ENCODE peak calls at places on chromosomes 7 and 10, in four cellular contexts. One of them, this sample, is unnamed. For H3K4me1, the result is how much of the 10 kb centered on the place peaks cover.

GRCh38 chr10:61417661-61418060 is 35.5 kb downstream of the TMEM26 start:
- DNase-seq in HCT116: no peak
- DNase-seq in spleen: no peak
- DNase-seq in IMR-90: no peak
- DNase-seq in this sample: no peak

GRCh38 chr10:3036155-3036554 is 31.2 kb upstream of the PFKP start:
- DNase-seq in HCT116: no peak
- DNase-seq in spleen: no peak
- DNase-seq in IMR-90: no peak
- DNase-seq in this sample: no peak

GRCh38 chr7:123170333-123171016 is 29.3 kb downstream of the SLC13A1 start:
- DNase-seq in spleen: no peak
- DNase-seq in IMR-90: no peak
- DNase-seq in HCT116: no peak
- DNase-seq in this sample: no peak

GRCh38 chr10:119461923-119462322 is 80.6 kb downstream of the RGS10 start:
- DNase-seq in HCT116: no peak
- DNase-seq in IMR-90: no peak
- DNase-seq in spleen: no peak
- DNase-seq in this sample: no peak

GRCh38 chr10:71069909-71070666 is 142.3 kb upstream of the UNC5B start:
- DNase-seq in spleen: no peak
- DNase-seq in HCT116: no peak
- DNase-seq in IMR-90: no peak
- DNase-seq in this sample: no peak

GRCh38 chr10:104336829-104337526 is 1.3 kb downstream of the ITPRIP start:
- DNase-seq in IMR-90: peak
- DNase-seq in HCT116: no peak
- DNase-seq in spleen: peak
- DNase-seq in this sample: no peak

GRCh38 chr7:153027904-153028303 is 268.4 kb downstream of the ACTR3B start:
- DNase-seq in IMR-90: no peak
- DNase-seq in spleen: no peak
- DNase-seq in HCT116: no peak
- DNase-seq in this sample: no peak

GRCh38 chr7:154409703-154410311 is 357.6 kb downstream of the DPP6 start:
- DNase-seq in spleen: no peak
- DNase-seq in IMR-90: no peak
- DNase-seq in HCT116: no peak
- DNase-seq in this sample: no peak

GRCh38 chr7:1696671-1697498 is 26.8 kb downstream of the ELFN1 start:
- DNase-seq in spleen: peak
- DNase-seq in IMR-90: no peak
- DNase-seq in HCT116: no peak
- DNase-seq in this sample: no peak

GRCh38 chr7:157954901-157955300 is 618.1 kb downstream of the DNAJB6 start:
- DNase-seq in IMR-90: no peak
- DNase-seq in HCT116: no peak
- DNase-seq in spleen: no peak
- DNase-seq in this sample: no peak

GRCh38 chr10:124722812-124723783 is 21.1 kb downstream of the FAM53B start:
- DNase-seq in IMR-90: no peak
- DNase-seq in HCT116: no peak
- DNase-seq in spleen: peak
- DNase-seq in this sample: no peak

DNA sequence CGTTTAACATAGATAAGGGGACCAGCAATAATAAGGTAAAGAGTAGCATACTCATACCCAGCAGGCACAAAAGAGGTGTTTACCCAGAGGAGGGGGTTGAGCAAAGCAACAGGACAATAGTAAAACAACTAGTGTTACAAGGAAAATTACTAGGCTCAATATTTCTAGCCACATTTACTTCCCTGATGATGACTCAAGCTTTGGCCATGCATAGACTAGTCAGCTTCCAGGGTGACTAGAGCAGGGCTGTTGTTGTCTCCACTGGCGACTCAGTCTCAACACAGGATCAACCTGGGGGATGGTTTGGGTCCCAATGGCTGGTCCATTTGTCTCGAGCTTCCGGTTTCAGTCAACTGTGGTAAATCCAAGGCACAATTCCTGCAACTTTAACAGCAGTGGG is 217.7 kb upstream of the KCND2 start:
- DNase-seq in spleen: no peak
- DNase-seq in HCT116: peak
- DNase-seq in IMR-90: peak
- DNase-seq in this sample: no peak
- H3K4me1 ChIP-seq in spleen: under half
- H3K4me1 ChIP-seq in HCT116: under half
- H3K4me1 ChIP-seq in IMR-90: under half
- H3K4me1 ChIP-seq in this sample: under half

GRCh38 chr10:5369362-5370158 is 4.8 kb downstream of the UCN3 start:
- DNase-seq in spleen: no peak
- DNase-seq in IMR-90: no peak
- DNase-seq in HCT116: no peak
- DNase-seq in this sample: no peak
- TF ChIP-seq POLR2A in spleen: no peak
- TF ChIP-seq POLR2A in IMR-90: no peak
- TF ChIP-seq POLR2A in HCT116: no peak
- TF ChIP-seq POLR2A in this sample: no peak

GRCh38 chr7:28180364-28181147 is at the start of gene JAZF1:
- DNase-seq in HCT116: no peak
- DNase-seq in IMR-90: peak
- DNase-seq in spleen: peak
- DNase-seq in this sample: peak
- H3K4me3 ChIP-seq in HCT116: peak
- H3K4me3 ChIP-seq in IMR-90: peak
- H3K4me3 ChIP-seq in spleen: peak
- H3K4me3 ChIP-seq in this sample: peak

DNA sequence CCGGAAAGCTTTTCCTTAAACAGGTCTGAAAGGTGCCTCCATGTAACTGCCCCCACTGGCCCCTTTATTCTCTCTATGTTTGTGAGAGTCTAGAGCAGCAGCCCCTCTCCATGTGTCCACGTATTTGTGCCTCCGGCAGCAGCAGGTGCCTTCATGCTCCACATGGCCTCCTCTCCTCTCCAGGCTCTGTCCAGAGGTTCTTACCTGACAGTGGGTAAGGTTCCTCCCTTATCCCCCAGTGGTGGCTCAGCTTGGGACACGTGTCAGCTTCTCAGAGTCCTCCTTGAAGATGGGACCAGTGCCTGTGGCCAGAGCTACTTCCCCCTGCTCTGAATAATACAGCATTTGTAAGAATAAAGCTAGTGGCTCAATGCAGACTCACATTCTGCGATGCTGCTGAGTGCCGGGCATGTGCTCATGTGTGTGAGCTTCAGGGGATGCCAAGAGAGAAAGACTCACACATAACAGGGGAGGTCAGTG is 7.9 kb downstream of the CALML3 start:
- DNase-seq in HCT116: no peak
- DNase-seq in spleen: peak
- DNase-seq in IMR-90: no peak
- DNase-seq in this sample: no peak
- H3K4me1 ChIP-seq in HCT116: under half
- H3K4me1 ChIP-seq in spleen: under half
- H3K4me1 ChIP-seq in IMR-90: under half
- H3K4me1 ChIP-seq in this sample: under half

GRCh38 chr7:42930889-42931288 is 1.1 kb downstream of the PSMA2 start:
- DNase-seq in spleen: no peak
- DNase-seq in IMR-90: peak
- DNase-seq in HCT116: no peak
- DNase-seq in this sample: no peak

GRCh38 chr7:42931834-42932651 is at the start of the genes MRPL32 and PSMA2:
- DNase-seq in HCT116: peak
- DNase-seq in spleen: peak
- DNase-seq in IMR-90: peak
- DNase-seq in this sample: peak

GRCh38 chr7:42931447-42931833 is 534 bp downstream of the PSMA2 start:
- DNase-seq in HCT116: no peak
- DNase-seq in spleen: no peak
- DNase-seq in IMR-90: peak
- DNase-seq in this sample: no peak

GRCh38 chr7:42935861-42936260 is 3.7 kb downstream of the MRPL32 start:
- DNase-seq in spleen: no peak
- DNase-seq in HCT116: no peak
- DNase-seq in IMR-90: no peak
- DNase-seq in this sample: no peak

GRCh38 chr7:42932861-42933591 is 850 bp downstream of the MRPL32 start:
- DNase-seq in spleen: no peak
- DNase-seq in IMR-90: peak
- DNase-seq in HCT116: no peak
- DNase-seq in this sample: no peak
- TF ChIP-seq POLR2A in spleen: no peak
- TF ChIP-seq POLR2A in IMR-90: no peak
- TF ChIP-seq POLR2A in HCT116: no peak
- TF ChIP-seq POLR2A in this sample: no peak

GRCh38 chr7:120741371-120742042 is 116.4 kb downstream of the TSPAN12 start:
- DNase-seq in spleen: no peak
- DNase-seq in IMR-90: no peak
- DNase-seq in HCT116: no peak
- DNase-seq in this sample: no peak

GRCh38 chr7:120743128-120743527 is 114.8 kb downstream of the TSPAN12 start:
- DNase-seq in spleen: no peak
- DNase-seq in IMR-90: no peak
- DNase-seq in HCT116: no peak
- DNase-seq in this sample: no peak

GRCh38 chr7:120738816-120739215 is 119.1 kb downstream of the TSPAN12 start:
- DNase-seq in HCT116: no peak
- DNase-seq in spleen: no peak
- DNase-seq in IMR-90: no peak
- DNase-seq in this sample: no peak

GRCh38 chr7:120742370-120742769 is 115.6 kb downstream of the TSPAN12 start:
- DNase-seq in HCT116: no peak
- DNase-seq in IMR-90: no peak
- DNase-seq in spleen: no peak
- DNase-seq in this sample: no peak

GRCh38 chr7:120740348-120740747 is 117.6 kb downstream of the TSPAN12 start:
- DNase-seq in spleen: no peak
- DNase-seq in IMR-90: peak
- DNase-seq in HCT116: no peak
- DNase-seq in this sample: no peak
- H3K4me3 ChIP-seq in spleen: peak
- H3K4me3 ChIP-seq in IMR-90: no peak
- H3K4me3 ChIP-seq in HCT116: no peak
- H3K4me3 ChIP-seq in this sample: no peak

GRCh38 chr10:78434886-78435285 is 401.2 kb downstream of the RPS24 start:
- DNase-seq in HCT116: no peak
- DNase-seq in spleen: no peak
- DNase-seq in IMR-90: no peak
- DNase-seq in this sample: no peak
- H3K4me1 ChIP-seq in HCT116: under half
- H3K4me1 ChIP-seq in spleen: under half
- H3K4me1 ChIP-seq in IMR-90: under half
- H3K4me1 ChIP-seq in this sample: under half

GRCh38 chr7:150378115-150378852 is 846 bp upstream of the ZNF775 start:
- DNase-seq in spleen: peak
- DNase-seq in IMR-90: peak
- DNase-seq in HCT116: peak
- DNase-seq in this sample: peak
- TF ChIP-seq POLR2A in spleen: no peak
- TF ChIP-seq POLR2A in IMR-90: no peak
- TF ChIP-seq POLR2A in HCT116: no peak
- TF ChIP-seq POLR2A in this sample: peak